ENCODE peak calls at places on chromosomes 4 and X, in eight cellular contexts. One of them, this sample, is unnamed.

GRCh38 chr4:4609622-4610334 is 67.9 kb upstream of the STX18 start:
- DNase-seq in activated CD8-positive, alpha-beta memory T cell treated with anti-CD3 and anti-CD28 coated beads for 48 hours: no peak
- DNase-seq in stimulated activated naive CD8-positive, alpha-beta T cell treated with anti-CD3 and anti-CD28 coated beads, Interleukin-15, amount 100 ng/mL, for 72 hours: no peak
- DNase-seq in activated T-helper 2 cell treated with anti-CD3 and anti-CD28 coated beads, Interferon-gamma antibody, Interleukin-2, Interleukin-4, amounts not matched to agents 10 μg/mL and 5 μg/mL and 100 μg/mL, durations not matched to agents 14 hours and 24 hours and 36 hours: no peak
- DNase-seq in effector memory CD8-positive, alpha-beta T cell: no peak
- DNase-seq in substantia nigra: no peak
- DNase-seq in fibroblast of gingiva: no peak
- DNase-seq in GM13976: no peak
- DNase-seq in this sample: no peak

GRCh38 chr4:127788517-127788916 is 6.4 kb downstream of the HSPA4L start:
- DNase-seq in activated T-helper 2 cell treated with anti-CD3 and anti-CD28 coated beads, Interferon-gamma antibody, Interleukin-2, Interleukin-4, amounts not matched to agents 10 μg/mL and 5 μg/mL and 100 μg/mL, durations not matched to agents 14 hours and 24 hours and 36 hours: no peak
- DNase-seq in GM13976: no peak
- DNase-seq in substantia nigra: no peak
- DNase-seq in fibroblast of gingiva: no peak
- DNase-seq in effector memory CD8-positive, alpha-beta T cell: no peak
- DNase-seq in activated CD8-positive, alpha-beta memory T cell treated with anti-CD3 and anti-CD28 coated beads for 48 hours: no peak
- DNase-seq in stimulated activated naive CD8-positive, alpha-beta T cell treated with anti-CD3 and anti-CD28 coated beads, Interleukin-15, amount 100 ng/mL, for 72 hours: no peak
- DNase-seq in this sample: no peak

GRCh38 chrX:23524467-23524866 is 142.8 kb upstream of the PRDX4 start:
- DNase-seq in substantia nigra: no peak
- DNase-seq in stimulated activated naive CD8-positive, alpha-beta T cell treated with anti-CD3 and anti-CD28 coated beads, Interleukin-15, amount 100 ng/mL, for 72 hours: no peak
- DNase-seq in effector memory CD8-positive, alpha-beta T cell: no peak
- DNase-seq in activated CD8-positive, alpha-beta memory T cell treated with anti-CD3 and anti-CD28 coated beads for 48 hours: no peak
- DNase-seq in activated T-helper 2 cell treated with anti-CD3 and anti-CD28 coated beads, Interferon-gamma antibody, Interleukin-2, Interleukin-4, amounts not matched to agents 10 μg/mL and 5 μg/mL and 100 μg/mL, durations not matched to agents 14 hours and 24 hours and 36 hours: no peak
- DNase-seq in fibroblast of gingiva: no peak
- DNase-seq in GM13976: no peak
- DNase-seq in this sample: no peak

GRCh38 chr4:88008133-88008621 is 742 bp downstream of the PKD2 start:
- DNase-seq in activated CD8-positive, alpha-beta memory T cell treated with anti-CD3 and anti-CD28 coated beads for 48 hours: peak; percentile 6
- DNase-seq in GM13976: peak; percentile 67
- DNase-seq in activated T-helper 2 cell treated with anti-CD3 and anti-CD28 coated beads, Interferon-gamma antibody, Interleukin-2, Interleukin-4, amounts not matched to agents 10 μg/mL and 5 μg/mL and 100 μg/mL, durations not matched to agents 14 hours and 24 hours and 36 hours: no peak
- DNase-seq in stimulated activated naive CD8-positive, alpha-beta T cell treated with anti-CD3 and anti-CD28 coated beads, Interleukin-15, amount 100 ng/mL, for 72 hours: peak; percentile 17
- DNase-seq in effector memory CD8-positive, alpha-beta T cell: no peak
- DNase-seq in fibroblast of gingiva: peak; percentile 48
- DNase-seq in substantia nigra: no peak
- DNase-seq in this sample: no peak

GRCh38 chr4:176788971-176789370 is 3.8 kb downstream of the VEGFC start:
- DNase-seq in activated CD8-positive, alpha-beta memory T cell treated with anti-CD3 and anti-CD28 coated beads for 48 hours: no peak
- DNase-seq in substantia nigra: no peak
- DNase-seq in effector memory CD8-positive, alpha-beta T cell: no peak
- DNase-seq in activated T-helper 2 cell treated with anti-CD3 and anti-CD28 coated beads, Interferon-gamma antibody, Interleukin-2, Interleukin-4, amounts not matched to agents 10 μg/mL and 5 μg/mL and 100 μg/mL, durations not matched to agents 14 hours and 24 hours and 36 hours: no peak
- DNase-seq in stimulated activated naive CD8-positive, alpha-beta T cell treated with anti-CD3 and anti-CD28 coated beads, Interleukin-15, amount 100 ng/mL, for 72 hours: no peak
- DNase-seq in GM13976: no peak
- DNase-seq in fibroblast of gingiva: no peak
- DNase-seq in this sample: no peak

GRCh38 chr4:145935253-145936141 is 3.1 kb downstream of the ZNF827 start:
- DNase-seq in stimulated activated naive CD8-positive, alpha-beta T cell treated with anti-CD3 and anti-CD28 coated beads, Interleukin-15, amount 100 ng/mL, for 72 hours: peak; percentile 41
- DNase-seq in activated T-helper 2 cell treated with anti-CD3 and anti-CD28 coated beads, Interferon-gamma antibody, Interleukin-2, Interleukin-4, amounts not matched to agents 10 μg/mL and 5 μg/mL and 100 μg/mL, durations not matched to agents 14 hours and 24 hours and 36 hours: no peak
- DNase-seq in substantia nigra: peak; percentile 30
- DNase-seq in fibroblast of gingiva: no peak
- DNase-seq in effector memory CD8-positive, alpha-beta T cell: no peak
- DNase-seq in activated CD8-positive, alpha-beta memory T cell treated with anti-CD3 and anti-CD28 coated beads for 48 hours: no peak
- DNase-seq in GM13976: peak; percentile 65
- DNase-seq in this sample: no peak

GRCh38 chrX:2719774-2720447 is 28.8 kb downstream of the CD99 start:
- DNase-seq in activated CD8-positive, alpha-beta memory T cell treated with anti-CD3 and anti-CD28 coated beads for 48 hours: no peak
- DNase-seq in GM13976: no peak
- DNase-seq in substantia nigra: no peak
- DNase-seq in activated T-helper 2 cell treated with anti-CD3 and anti-CD28 coated beads, Interferon-gamma antibody, Interleukin-2, Interleukin-4, amounts not matched to agents 10 μg/mL and 5 μg/mL and 100 μg/mL, durations not matched to agents 14 hours and 24 hours and 36 hours: no peak
- DNase-seq in stimulated activated naive CD8-positive, alpha-beta T cell treated with anti-CD3 and anti-CD28 coated beads, Interleukin-15, amount 100 ng/mL, for 72 hours: no peak
- DNase-seq in fibroblast of gingiva: no peak
- DNase-seq in effector memory CD8-positive, alpha-beta T cell: no peak
- DNase-seq in this sample: no peak

GRCh38 chrX:34956915-34957314 is 14.3 kb downstream of the FAM47B start:
- DNase-seq in activated T-helper 2 cell treated with anti-CD3 and anti-CD28 coated beads, Interferon-gamma antibody, Interleukin-2, Interleukin-4, amounts not matched to agents 10 μg/mL and 5 μg/mL and 100 μg/mL, durations not matched to agents 14 hours and 24 hours and 36 hours: no peak
- DNase-seq in GM13976: no peak
- DNase-seq in effector memory CD8-positive, alpha-beta T cell: no peak
- DNase-seq in substantia nigra: no peak
- DNase-seq in stimulated activated naive CD8-positive, alpha-beta T cell treated with anti-CD3 and anti-CD28 coated beads, Interleukin-15, amount 100 ng/mL, for 72 hours: no peak
- DNase-seq in fibroblast of gingiva: peak; percentile 36
- DNase-seq in activated CD8-positive, alpha-beta memory T cell treated with anti-CD3 and anti-CD28 coated beads for 48 hours: no peak
- DNase-seq in this sample: no peak

GRCh38 chrX:23742174-23742692 is 843 bp downstream of the ACOT9 start:
- DNase-seq in fibroblast of gingiva: peak; percentile 82
- DNase-seq in stimulated activated naive CD8-positive, alpha-beta T cell treated with anti-CD3 and anti-CD28 coated beads, Interleukin-15, amount 100 ng/mL, for 72 hours: peak; percentile 15
- DNase-seq in activated T-helper 2 cell treated with anti-CD3 and anti-CD28 coated beads, Interferon-gamma antibody, Interleukin-2, Interleukin-4, amounts not matched to agents 10 μg/mL and 5 μg/mL and 100 μg/mL, durations not matched to agents 14 hours and 24 hours and 36 hours: no peak
- DNase-seq in activated CD8-positive, alpha-beta memory T cell treated with anti-CD3 and anti-CD28 coated beads for 48 hours: no peak
- DNase-seq in effector memory CD8-positive, alpha-beta T cell: peak; percentile 1
- DNase-seq in substantia nigra: no peak
- DNase-seq in GM13976: peak; percentile 20
- DNase-seq in this sample: peak; percentile 3

GRCh38 chr4:40992472-40993298 is 221.7 kb downstream of the APBB2 start:
- DNase-seq in stimulated activated naive CD8-positive, alpha-beta T cell treated with anti-CD3 and anti-CD28 coated beads, Interleukin-15, amount 100 ng/mL, for 72 hours: no peak
- DNase-seq in substantia nigra: no peak
- DNase-seq in GM13976: peak; percentile 43
- DNase-seq in activated T-helper 2 cell treated with anti-CD3 and anti-CD28 coated beads, Interferon-gamma antibody, Interleukin-2, Interleukin-4, amounts not matched to agents 10 μg/mL and 5 μg/mL and 100 μg/mL, durations not matched to agents 14 hours and 24 hours and 36 hours: no peak
- DNase-seq in fibroblast of gingiva: peak; percentile 34
- DNase-seq in activated CD8-positive, alpha-beta memory T cell treated with anti-CD3 and anti-CD28 coated beads for 48 hours: no peak
- DNase-seq in effector memory CD8-positive, alpha-beta T cell: no peak
- DNase-seq in this sample: no peak

GRCh38 chr4:1209821-1210220 is 37.4 kb upstream of the SPON2 start:
- DNase-seq in substantia nigra: peak; percentile 49
- DNase-seq in activated CD8-positive, alpha-beta memory T cell treated with anti-CD3 and anti-CD28 coated beads for 48 hours: no peak
- DNase-seq in fibroblast of gingiva: peak; percentile 68
- DNase-seq in activated T-helper 2 cell treated with anti-CD3 and anti-CD28 coated beads, Interferon-gamma antibody, Interleukin-2, Interleukin-4, amounts not matched to agents 10 μg/mL and 5 μg/mL and 100 μg/mL, durations not matched to agents 14 hours and 24 hours and 36 hours: no peak
- DNase-seq in GM13976: no peak
- DNase-seq in stimulated activated naive CD8-positive, alpha-beta T cell treated with anti-CD3 and anti-CD28 coated beads, Interleukin-15, amount 100 ng/mL, for 72 hours: no peak
- DNase-seq in effector memory CD8-positive, alpha-beta T cell: no peak
- DNase-seq in this sample: no peak

GRCh38 chrX:47743504-47743903 is 84.5 kb upstream of the UXT start:
- DNase-seq in GM13976: no peak
- DNase-seq in activated T-helper 2 cell treated with anti-CD3 and anti-CD28 coated beads, Interferon-gamma antibody, Interleukin-2, Interleukin-4, amounts not matched to agents 10 μg/mL and 5 μg/mL and 100 μg/mL, durations not matched to agents 14 hours and 24 hours and 36 hours: no peak
- DNase-seq in effector memory CD8-positive, alpha-beta T cell: no peak
- DNase-seq in stimulated activated naive CD8-positive, alpha-beta T cell treated with anti-CD3 and anti-CD28 coated beads, Interleukin-15, amount 100 ng/mL, for 72 hours: no peak
- DNase-seq in substantia nigra: no peak
- DNase-seq in activated CD8-positive, alpha-beta memory T cell treated with anti-CD3 and anti-CD28 coated beads for 48 hours: no peak
- DNase-seq in fibroblast of gingiva: peak; percentile 2
- DNase-seq in this sample: no peak